ENCODE peak calls at places on chromosome 13, in four cellular contexts. F, X, W and K are unnamed samples.

GRCh38 chr13:50634339-50634738 is 209.2 kb downstream of the DLEU7 start:
- DNase-seq in W (no peak), F (no peak), X (no peak), K (no peak)

GRCh38 chr13:33313504-33313903 is 27.9 kb upstream of the STARD13 start:
- DNase-seq in F (no peak), X (no peak), W (no peak), K (no peak)

GRCh38 chr13:40247845-40248244 is 418.6 kb downstream of the FOXO1 start:
- DNase-seq in X (no peak), F (peak), W (no peak), K (no peak)

GRCh38 chr13:112688560-112689497 is 1.0 kb upstream of the ATP11A start:
- DNase-seq in X (peak), F (peak), W (peak), K (no peak)

GRCh38 chr13:31890946-31891345 is 140.6 kb upstream of the FRY start:
- DNase-seq in X (no peak), F (peak), W (no peak), K (no peak)

GRCh38 chr13:19681517-19681916 is 48.1 kb downstream of the MPHOSPH8 start:
- DNase-seq in W (no peak), F (no peak), X (peak), K (no peak)

GRCh38 chr13:44575741-44576395 is at the start of gene TSC22D1:
- DNase-seq in X (peak), F (peak), W (peak), K (peak)

GRCh38 chr13:88384542-88384941 is 713.4 kb downstream of the SLITRK5 start:
- DNase-seq in F (no peak), W (no peak), X (no peak), K (no peak)

GRCh38 chr13:78241278-78241919 is 322.8 kb upstream of the EDNRB start:
- DNase-seq in F (peak), W (peak), X (peak), K (no peak)

GRCh38 chr13:20353973-20354372 is 121.9 kb upstream of the GJB6 start:
- DNase-seq in X (no peak), F (peak), W (no peak), K (no peak)

GRCh38 chr13:110685305-110685704 is 20.6 kb downstream of the CARS2 start:
- DNase-seq in W (no peak), F (no peak), X (no peak), K (no peak)

GRCh38 chr13:32278456-32278855 is 36.7 kb downstream of the ZAR1L start:
- DNase-seq in F (no peak), X (no peak), W (no peak), K (no peak)

GRCh38 chr13:66809496-66809895 is 420.6 kb downstream of the PCDH9 start:
- DNase-seq in X (no peak), W (no peak), F (no peak), K (no peak)

GRCh38 chr13:42807866-42808265 is 26.5 kb downstream of the FAM216B start:
- DNase-seq in X (no peak), F (peak), W (no peak), K (no peak)

GRCh38 chr13:40776232-40776631 is 5.2 kb upstream of the MRPS31 start:
- DNase-seq in F (no peak), W (no peak), X (peak), K (no peak)

GRCh38 chr13:76822691-76823267 is 63.4 kb downstream of the KCTD12 start:
- DNase-seq in F (peak), X (peak), W (no peak), K (no peak)

GRCh38 chr13:105442941-105443340 is 1092.5 kb downstream of the EFNB2 start:
- DNase-seq in F (peak), W (no peak), X (no peak), K (no peak)

GRCh38 chr13:110600261-110600819 is 15.0 kb upstream of the NAXD start:
- DNase-seq in F (no peak), X (no peak), W (no peak), K (no peak)

GRCh38 chr13:99085139-99085845 is 107.4 kb upstream of the DOCK9 start:
- DNase-seq in F (no peak), W (no peak), X (no peak), K (no peak)

GRCh38 chr13:25143693-25144092 is 28.4 kb downstream of the AMER2 start:
- DNase-seq in F (no peak), W (no peak), X (no peak), K (no peak)

GRCh38 chr13:88339271-88339741 is 668.1 kb downstream of the SLITRK5 start:
- DNase-seq in X (no peak), F (no peak), W (no peak), K (no peak)

GRCh38 chr13:75872970-75873369 is 236.8 kb downstream of the LMO7 start:
- DNase-seq in W (no peak), X (no peak), F (no peak), K (no peak)

GRCh38 chr13:89740994-89741678 is 1606.4 kb upstream of the MIR17HG start:
- DNase-seq in F (no peak), X (no peak), W (no peak), K (no peak)

GRCh38 chr13:81540777-81541176 is 1199.9 kb upstream of the SPRY2 start:
- DNase-seq in W (no peak), X (no peak), F (no peak), K (no peak)

GRCh38 chr13:54709546-54709945 is 1680.9 kb downstream of the OLFM4 start:
- DNase-seq in F (no peak), X (no peak), W (no peak), K (no peak)

GRCh38 chr13:46288570-46289259 is 77.0 kb downstream of the LRRC63 start:
- DNase-seq in F (peak), W (no peak), X (peak), K (peak)

GRCh38 chr13:24625870-24626419 is 54.3 kb upstream of the ATP12A start:
- DNase-seq in W (no peak), F (no peak), X (peak), K (no peak)

GRCh38 chr13:31904941-31905824 is 126.4 kb upstream of the FRY start:
- DNase-seq in W (no peak), X (no peak), F (no peak), K (no peak)

GRCh38 chr13:103839460-103839859 is 773.2 kb upstream of the SLC10A2 start:
- DNase-seq in X (no peak), F (no peak), W (no peak), K (no peak)

GRCh38 chr13:104043184-104043583 is 977.0 kb upstream of the SLC10A2 start:
- DNase-seq in W (no peak), F (no peak), X (no peak), K (no peak)

GRCh38 chr13:20305587-20305986 is 73.5 kb upstream of the GJB6 start:
- DNase-seq in F (no peak), X (no peak), W (no peak), K (no peak)